ENCODE peak calls at places on chromosomes 11 and 22, in ten cellular contexts. One of them, this sample, is unnamed.

GRCh38 chr11:69642549-69642912 is 1.6 kb downstream of the CCND1 start:
- ATAC-seq in omental fat pad: no peak
- ATAC-seq in activated naive CD8-positive, alpha-beta T cell treated with anti-CD3 and anti-CD28 coated beads, Interleukin-2, amount 50 U/mL, for 24 hours: peak; percentile 16
- ATAC-seq in sciatic nerve: no peak
- ATAC-seq in T-cell: peak; percentile 49
- ATAC-seq in pancreas: no peak
- ATAC-seq in right cardiac atrium: no peak
- ATAC-seq in heart left ventricle: no peak
- ATAC-seq in stimulated activated effector memory CD8-positive, alpha-beta T cell treated with anti-CD3 and anti-CD28 coated beads, Interleukin-12 subunit alpha, Interleukin-12 subunit beta, amount 100 ng/mL, for 72 hours: no peak
- ATAC-seq in right lobe of liver: peak; percentile 16
- ATAC-seq in this sample: no peak

GRCh38 chr11:45061641-45062040 is 84.8 kb upstream of the PRDM11 start:
- ATAC-seq in sciatic nerve: no peak
- ATAC-seq in right cardiac atrium: no peak
- ATAC-seq in omental fat pad: no peak
- ATAC-seq in T-cell: no peak
- ATAC-seq in pancreas: no peak
- ATAC-seq in heart left ventricle: no peak
- ATAC-seq in right lobe of liver: no peak
- ATAC-seq in stimulated activated effector memory CD8-positive, alpha-beta T cell treated with anti-CD3 and anti-CD28 coated beads, Interleukin-12 subunit alpha, Interleukin-12 subunit beta, amount 100 ng/mL, for 72 hours: no peak
- ATAC-seq in activated naive CD8-positive, alpha-beta T cell treated with anti-CD3 and anti-CD28 coated beads, Interleukin-2, amount 50 U/mL, for 24 hours: no peak
- ATAC-seq in this sample: no peak

GRCh38 chr22:20181194-20181931 is 30.5 kb upstream of the CCDC188 start:
- ATAC-seq in pancreas: no peak
- ATAC-seq in heart left ventricle: no peak
- ATAC-seq in T-cell: no peak
- ATAC-seq in sciatic nerve: no peak
- ATAC-seq in stimulated activated effector memory CD8-positive, alpha-beta T cell treated with anti-CD3 and anti-CD28 coated beads, Interleukin-12 subunit alpha, Interleukin-12 subunit beta, amount 100 ng/mL, for 72 hours: no peak
- ATAC-seq in right lobe of liver: peak; percentile 79
- ATAC-seq in activated naive CD8-positive, alpha-beta T cell treated with anti-CD3 and anti-CD28 coated beads, Interleukin-2, amount 50 U/mL, for 24 hours: no peak
- ATAC-seq in omental fat pad: no peak
- ATAC-seq in right cardiac atrium: no peak
- ATAC-seq in this sample: no peak

GRCh38 chr11:13837286-13837685 is 125.2 kb upstream of the SPON1 start:
- ATAC-seq in heart left ventricle: no peak
- ATAC-seq in activated naive CD8-positive, alpha-beta T cell treated with anti-CD3 and anti-CD28 coated beads, Interleukin-2, amount 50 U/mL, for 24 hours: peak; percentile 70
- ATAC-seq in T-cell: peak; percentile 55
- ATAC-seq in stimulated activated effector memory CD8-positive, alpha-beta T cell treated with anti-CD3 and anti-CD28 coated beads, Interleukin-12 subunit alpha, Interleukin-12 subunit beta, amount 100 ng/mL, for 72 hours: peak; percentile 28
- ATAC-seq in sciatic nerve: no peak
- ATAC-seq in omental fat pad: no peak
- ATAC-seq in right cardiac atrium: no peak
- ATAC-seq in pancreas: no peak
- ATAC-seq in right lobe of liver: no peak
- ATAC-seq in this sample: no peak

GRCh38 chr11:116193321-116194114 is 579.3 kb downstream of the BUD13 start:
- ATAC-seq in pancreas: peak; percentile 91
- ATAC-seq in right cardiac atrium: peak; percentile 73
- ATAC-seq in sciatic nerve: peak; percentile 78
- ATAC-seq in heart left ventricle: peak; percentile 38
- ATAC-seq in right lobe of liver: peak; percentile 48
- ATAC-seq in activated naive CD8-positive, alpha-beta T cell treated with anti-CD3 and anti-CD28 coated beads, Interleukin-2, amount 50 U/mL, for 24 hours: no peak
- ATAC-seq in stimulated activated effector memory CD8-positive, alpha-beta T cell treated with anti-CD3 and anti-CD28 coated beads, Interleukin-12 subunit alpha, Interleukin-12 subunit beta, amount 100 ng/mL, for 72 hours: no peak
- ATAC-seq in T-cell: no peak
- ATAC-seq in omental fat pad: peak; percentile 54
- ATAC-seq in this sample: no peak

GRCh38 chr22:25933158-25933788 is 191.3 kb downstream of the MYO18B start:
- ATAC-seq in pancreas: no peak
- ATAC-seq in activated naive CD8-positive, alpha-beta T cell treated with anti-CD3 and anti-CD28 coated beads, Interleukin-2, amount 50 U/mL, for 24 hours: no peak
- ATAC-seq in sciatic nerve: no peak
- ATAC-seq in omental fat pad: no peak
- ATAC-seq in right cardiac atrium: no peak
- ATAC-seq in heart left ventricle: no peak
- ATAC-seq in right lobe of liver: no peak
- ATAC-seq in T-cell: no peak
- ATAC-seq in stimulated activated effector memory CD8-positive, alpha-beta T cell treated with anti-CD3 and anti-CD28 coated beads, Interleukin-12 subunit alpha, Interleukin-12 subunit beta, amount 100 ng/mL, for 72 hours: no peak
- ATAC-seq in this sample: no peak

GRCh38 chr11:130772266-130773227 is 143.7 kb downstream of the SNX19 start:
- ATAC-seq in right cardiac atrium: peak; percentile 40
- ATAC-seq in activated naive CD8-positive, alpha-beta T cell treated with anti-CD3 and anti-CD28 coated beads, Interleukin-2, amount 50 U/mL, for 24 hours: no peak
- ATAC-seq in T-cell: no peak
- ATAC-seq in pancreas: peak; percentile 72
- ATAC-seq in stimulated activated effector memory CD8-positive, alpha-beta T cell treated with anti-CD3 and anti-CD28 coated beads, Interleukin-12 subunit alpha, Interleukin-12 subunit beta, amount 100 ng/mL, for 72 hours: peak; percentile 17
- ATAC-seq in omental fat pad: no peak
- ATAC-seq in right lobe of liver: peak; percentile 35
- ATAC-seq in heart left ventricle: peak; percentile 67
- ATAC-seq in sciatic nerve: peak; percentile 94
- ATAC-seq in this sample: peak; percentile 50

GRCh38 chr11:125987066-125987641 is 41.3 kb downstream of the VSIG10L2 start:
- ATAC-seq in heart left ventricle: no peak
- ATAC-seq in right cardiac atrium: no peak
- ATAC-seq in sciatic nerve: no peak
- ATAC-seq in T-cell: no peak
- ATAC-seq in pancreas: no peak
- ATAC-seq in stimulated activated effector memory CD8-positive, alpha-beta T cell treated with anti-CD3 and anti-CD28 coated beads, Interleukin-12 subunit alpha, Interleukin-12 subunit beta, amount 100 ng/mL, for 72 hours: no peak
- ATAC-seq in omental fat pad: peak; percentile 57
- ATAC-seq in right lobe of liver: no peak
- ATAC-seq in activated naive CD8-positive, alpha-beta T cell treated with anti-CD3 and anti-CD28 coated beads, Interleukin-2, amount 50 U/mL, for 24 hours: no peak
- ATAC-seq in this sample: peak; percentile 48

GRCh38 chr11:11078344-11078743 is 220.5 kb upstream of the ZBED5 start:
- ATAC-seq in right cardiac atrium: no peak
- ATAC-seq in pancreas: no peak
- ATAC-seq in right lobe of liver: no peak
- ATAC-seq in heart left ventricle: no peak
- ATAC-seq in omental fat pad: no peak
- ATAC-seq in sciatic nerve: no peak
- ATAC-seq in T-cell: no peak
- ATAC-seq in stimulated activated effector memory CD8-positive, alpha-beta T cell treated with anti-CD3 and anti-CD28 coated beads, Interleukin-12 subunit alpha, Interleukin-12 subunit beta, amount 100 ng/mL, for 72 hours: no peak
- ATAC-seq in activated naive CD8-positive, alpha-beta T cell treated with anti-CD3 and anti-CD28 coated beads, Interleukin-2, amount 50 U/mL, for 24 hours: no peak
- ATAC-seq in this sample: no peak

GRCh38 chr11:105297463-105297862 is 157.9 kb upstream of the CARD18 start:
- ATAC-seq in omental fat pad: peak; percentile 32
- ATAC-seq in right cardiac atrium: no peak
- ATAC-seq in heart left ventricle: no peak
- ATAC-seq in activated naive CD8-positive, alpha-beta T cell treated with anti-CD3 and anti-CD28 coated beads, Interleukin-2, amount 50 U/mL, for 24 hours: peak; percentile 72
- ATAC-seq in sciatic nerve: no peak
- ATAC-seq in right lobe of liver: no peak
- ATAC-seq in T-cell: no peak
- ATAC-seq in pancreas: no peak
- ATAC-seq in stimulated activated effector memory CD8-positive, alpha-beta T cell treated with anti-CD3 and anti-CD28 coated beads, Interleukin-12 subunit alpha, Interleukin-12 subunit beta, amount 100 ng/mL, for 72 hours: peak; percentile 86
- ATAC-seq in this sample: no peak

GRCh38 chr11:1892116-1892515 is 421 bp upstream of the PRR33 start:
- ATAC-seq in T-cell: no peak
- ATAC-seq in heart left ventricle: peak; percentile 38
- ATAC-seq in stimulated activated effector memory CD8-positive, alpha-beta T cell treated with anti-CD3 and anti-CD28 coated beads, Interleukin-12 subunit alpha, Interleukin-12 subunit beta, amount 100 ng/mL, for 72 hours: no peak
- ATAC-seq in right lobe of liver: no peak
- ATAC-seq in sciatic nerve: no peak
- ATAC-seq in right cardiac atrium: no peak
- ATAC-seq in activated naive CD8-positive, alpha-beta T cell treated with anti-CD3 and anti-CD28 coated beads, Interleukin-2, amount 50 U/mL, for 24 hours: no peak
- ATAC-seq in pancreas: no peak
- ATAC-seq in omental fat pad: no peak
- ATAC-seq in this sample: no peak

GRCh38 chr22:29795663-29796062 is 28.5 kb downstream of the UQCR10 start:
- ATAC-seq in right lobe of liver: no peak
- ATAC-seq in heart left ventricle: no peak
- ATAC-seq in pancreas: no peak
- ATAC-seq in stimulated activated effector memory CD8-positive, alpha-beta T cell treated with anti-CD3 and anti-CD28 coated beads, Interleukin-12 subunit alpha, Interleukin-12 subunit beta, amount 100 ng/mL, for 72 hours: no peak
- ATAC-seq in activated naive CD8-positive, alpha-beta T cell treated with anti-CD3 and anti-CD28 coated beads, Interleukin-2, amount 50 U/mL, for 24 hours: no peak
- ATAC-seq in omental fat pad: no peak
- ATAC-seq in T-cell: no peak
- ATAC-seq in right cardiac atrium: no peak
- ATAC-seq in sciatic nerve: no peak
- ATAC-seq in this sample: no peak

GRCh38 chr11:82776377-82776776 is 42.7 kb upstream of the FAM181B start:
- ATAC-seq in heart left ventricle: no peak
- ATAC-seq in right lobe of liver: no peak
- ATAC-seq in activated naive CD8-positive, alpha-beta T cell treated with anti-CD3 and anti-CD28 coated beads, Interleukin-2, amount 50 U/mL, for 24 hours: no peak
- ATAC-seq in omental fat pad: no peak
- ATAC-seq in pancreas: no peak
- ATAC-seq in T-cell: no peak
- ATAC-seq in sciatic nerve: no peak
- ATAC-seq in right cardiac atrium: no peak
- ATAC-seq in stimulated activated effector memory CD8-positive, alpha-beta T cell treated with anti-CD3 and anti-CD28 coated beads, Interleukin-12 subunit alpha, Interleukin-12 subunit beta, amount 100 ng/mL, for 72 hours: no peak
- ATAC-seq in this sample: no peak

GRCh38 chr11:78163828-78164227 is 24.4 kb upstream of the ALG8 start:
- ATAC-seq in heart left ventricle: peak; percentile 30
- ATAC-seq in T-cell: no peak
- ATAC-seq in sciatic nerve: no peak
- ATAC-seq in stimulated activated effector memory CD8-positive, alpha-beta T cell treated with anti-CD3 and anti-CD28 coated beads, Interleukin-12 subunit alpha, Interleukin-12 subunit beta, amount 100 ng/mL, for 72 hours: no peak
- ATAC-seq in pancreas: no peak
- ATAC-seq in right cardiac atrium: no peak
- ATAC-seq in omental fat pad: no peak
- ATAC-seq in activated naive CD8-positive, alpha-beta T cell treated with anti-CD3 and anti-CD28 coated beads, Interleukin-2, amount 50 U/mL, for 24 hours: no peak
- ATAC-seq in right lobe of liver: peak; percentile 12
- ATAC-seq in this sample: no peak

GRCh38 chr11:1168256-1168655 is 10.5 kb downstream of the MUC5AC start:
- ATAC-seq in right lobe of liver: no peak
- ATAC-seq in pancreas: no peak
- ATAC-seq in right cardiac atrium: no peak
- ATAC-seq in T-cell: no peak
- ATAC-seq in activated naive CD8-positive, alpha-beta T cell treated with anti-CD3 and anti-CD28 coated beads, Interleukin-2, amount 50 U/mL, for 24 hours: no peak
- ATAC-seq in stimulated activated effector memory CD8-positive, alpha-beta T cell treated with anti-CD3 and anti-CD28 coated beads, Interleukin-12 subunit alpha, Interleukin-12 subunit beta, amount 100 ng/mL, for 72 hours: no peak
- ATAC-seq in omental fat pad: no peak
- ATAC-seq in sciatic nerve: no peak
- ATAC-seq in heart left ventricle: no peak
- ATAC-seq in this sample: no peak

GRCh38 chr11:44727114-44727372 is 281 bp downstream of the TSPAN18 start:
- ATAC-seq in heart left ventricle: no peak
- ATAC-seq in right cardiac atrium: no peak
- ATAC-seq in omental fat pad: no peak
- ATAC-seq in T-cell: peak; percentile 14
- ATAC-seq in stimulated activated effector memory CD8-positive, alpha-beta T cell treated with anti-CD3 and anti-CD28 coated beads, Interleukin-12 subunit alpha, Interleukin-12 subunit beta, amount 100 ng/mL, for 72 hours: no peak
- ATAC-seq in pancreas: no peak
- ATAC-seq in right lobe of liver: no peak
- ATAC-seq in sciatic nerve: no peak
- ATAC-seq in activated naive CD8-positive, alpha-beta T cell treated with anti-CD3 and anti-CD28 coated beads, Interleukin-2, amount 50 U/mL, for 24 hours: no peak
- ATAC-seq in this sample: no peak

GRCh38 chr11:34787899-34788298 is 128.3 kb downstream of the APIP start:
- ATAC-seq in stimulated activated effector memory CD8-positive, alpha-beta T cell treated with anti-CD3 and anti-CD28 coated beads, Interleukin-12 subunit alpha, Interleukin-12 subunit beta, amount 100 ng/mL, for 72 hours: no peak
- ATAC-seq in pancreas: no peak
- ATAC-seq in activated naive CD8-positive, alpha-beta T cell treated with anti-CD3 and anti-CD28 coated beads, Interleukin-2, amount 50 U/mL, for 24 hours: no peak
- ATAC-seq in heart left ventricle: no peak
- ATAC-seq in omental fat pad: no peak
- ATAC-seq in right lobe of liver: no peak
- ATAC-seq in sciatic nerve: no peak
- ATAC-seq in right cardiac atrium: no peak
- ATAC-seq in T-cell: no peak
- ATAC-seq in this sample: no peak

GRCh38 chr11:123576082-123576481 is 78.3 kb downstream of the SCN3B start:
- ATAC-seq in activated naive CD8-positive, alpha-beta T cell treated with anti-CD3 and anti-CD28 coated beads, Interleukin-2, amount 50 U/mL, for 24 hours: no peak
- ATAC-seq in sciatic nerve: no peak
- ATAC-seq in stimulated activated effector memory CD8-positive, alpha-beta T cell treated with anti-CD3 and anti-CD28 coated beads, Interleukin-12 subunit alpha, Interleukin-12 subunit beta, amount 100 ng/mL, for 72 hours: no peak
- ATAC-seq in T-cell: no peak
- ATAC-seq in pancreas: no peak
- ATAC-seq in right cardiac atrium: no peak
- ATAC-seq in heart left ventricle: no peak
- ATAC-seq in omental fat pad: no peak
- ATAC-seq in right lobe of liver: no peak
- ATAC-seq in this sample: no peak

GRCh38 chr11:118232659-118233058 is 7.8 kb upstream of the JAML start:
- ATAC-seq in pancreas: no peak
- ATAC-seq in activated naive CD8-positive, alpha-beta T cell treated with anti-CD3 and anti-CD28 coated beads, Interleukin-2, amount 50 U/mL, for 24 hours: peak; percentile 91
- ATAC-seq in right lobe of liver: no peak
- ATAC-seq in heart left ventricle: no peak
- ATAC-seq in right cardiac atrium: no peak
- ATAC-seq in T-cell: peak; percentile 63
- ATAC-seq in sciatic nerve: no peak
- ATAC-seq in omental fat pad: no peak
- ATAC-seq in stimulated activated effector memory CD8-positive, alpha-beta T cell treated with anti-CD3 and anti-CD28 coated beads, Interleukin-12 subunit alpha, Interleukin-12 subunit beta, amount 100 ng/mL, for 72 hours: peak; percentile 88
- ATAC-seq in this sample: no peak

GRCh38 chr11:115126515-115127208 is 377.6 kb downstream of the CADM1 start:
- ATAC-seq in sciatic nerve: no peak
- ATAC-seq in pancreas: no peak
- ATAC-seq in right lobe of liver: no peak
- ATAC-seq in omental fat pad: no peak
- ATAC-seq in activated naive CD8-positive, alpha-beta T cell treated with anti-CD3 and anti-CD28 coated beads, Interleukin-2, amount 50 U/mL, for 24 hours: peak; percentile 21
- ATAC-seq in T-cell: no peak
- ATAC-seq in right cardiac atrium: no peak
- ATAC-seq in heart left ventricle: no peak
- ATAC-seq in stimulated activated effector memory CD8-positive, alpha-beta T cell treated with anti-CD3 and anti-CD28 coated beads, Interleukin-12 subunit alpha, Interleukin-12 subunit beta, amount 100 ng/mL, for 72 hours: peak; percentile 72
- ATAC-seq in this sample: no peak

GRCh38 chr11:112315057-112315720 is 54.5 kb upstream of the PLET1 start:
- ATAC-seq in pancreas: no peak
- ATAC-seq in stimulated activated effector memory CD8-positive, alpha-beta T cell treated with anti-CD3 and anti-CD28 coated beads, Interleukin-12 subunit alpha, Interleukin-12 subunit beta, amount 100 ng/mL, for 72 hours: no peak
- ATAC-seq in heart left ventricle: peak; percentile 54
- ATAC-seq in omental fat pad: no peak
- ATAC-seq in right lobe of liver: no peak
- ATAC-seq in activated naive CD8-positive, alpha-beta T cell treated with anti-CD3 and anti-CD28 coated beads, Interleukin-2, amount 50 U/mL, for 24 hours: no peak
- ATAC-seq in sciatic nerve: no peak
- ATAC-seq in right cardiac atrium: no peak
- ATAC-seq in T-cell: no peak
- ATAC-seq in this sample: no peak

GRCh38 chr22:39446239-39446721 is 10.5 kb upstream of the MGAT3 start:
- ATAC-seq in activated naive CD8-positive, alpha-beta T cell treated with anti-CD3 and anti-CD28 coated beads, Interleukin-2, amount 50 U/mL, for 24 hours: no peak
- ATAC-seq in omental fat pad: no peak
- ATAC-seq in sciatic nerve: no peak
- ATAC-seq in pancreas: no peak
- ATAC-seq in right cardiac atrium: peak; percentile 74
- ATAC-seq in heart left ventricle: no peak
- ATAC-seq in right lobe of liver: no peak
- ATAC-seq in T-cell: no peak
- ATAC-seq in stimulated activated effector memory CD8-positive, alpha-beta T cell treated with anti-CD3 and anti-CD28 coated beads, Interleukin-12 subunit alpha, Interleukin-12 subunit beta, amount 100 ng/mL, for 72 hours: peak; percentile 4
- ATAC-seq in this sample: no peak

GRCh38 chr11:26944866-26945664 is 48.8 kb upstream of the FIBIN start:
- ATAC-seq in stimulated activated effector memory CD8-positive, alpha-beta T cell treated with anti-CD3 and anti-CD28 coated beads, Interleukin-12 subunit alpha, Interleukin-12 subunit beta, amount 100 ng/mL, for 72 hours: no peak
- ATAC-seq in pancreas: no peak
- ATAC-seq in T-cell: no peak
- ATAC-seq in activated naive CD8-positive, alpha-beta T cell treated with anti-CD3 and anti-CD28 coated beads, Interleukin-2, amount 50 U/mL, for 24 hours: no peak
- ATAC-seq in heart left ventricle: no peak
- ATAC-seq in right cardiac atrium: no peak
- ATAC-seq in sciatic nerve: no peak
- ATAC-seq in omental fat pad: no peak
- ATAC-seq in right lobe of liver: no peak
- ATAC-seq in this sample: no peak

GRCh38 chr11:120270386-120270785 is 30.4 kb downstream of the POU2F3 start:
- ATAC-seq in activated naive CD8-positive, alpha-beta T cell treated with anti-CD3 and anti-CD28 coated beads, Interleukin-2, amount 50 U/mL, for 24 hours: no peak
- ATAC-seq in heart left ventricle: no peak
- ATAC-seq in T-cell: no peak
- ATAC-seq in right cardiac atrium: no peak
- ATAC-seq in pancreas: no peak
- ATAC-seq in stimulated activated effector memory CD8-positive, alpha-beta T cell treated with anti-CD3 and anti-CD28 coated beads, Interleukin-12 subunit alpha, Interleukin-12 subunit beta, amount 100 ng/mL, for 72 hours: no peak
- ATAC-seq in sciatic nerve: no peak
- ATAC-seq in right lobe of liver: no peak
- ATAC-seq in omental fat pad: no peak
- ATAC-seq in this sample: no peak

This sample was measured in gastroesophageal sphincter.